ENCODE peak calls at places on chromosome 3, in nine cellular contexts. K is hepatic stellate cell, H is sciatic nerve, O is T-helper 9 cell, Z is NCI-H748 treated with DMSO at 0.1 percent for 48 hours, E is ovary, I is foreskin fibroblast, U is T-helper 2 cell, F is RWPE2. R is an unnamed sample.

GRCh38 chr3:9101286-9101685 is 138.0 kb upstream of the RAD18 start:
- DNase-seq in K (no peak), H (no peak), O (no peak), Z (no peak), E (no peak), I (no peak), U (no peak), F (no peak), R (no peak)

GRCh38 chr3:123816673-123817207 is 67.4 kb downstream of the MYLK start:
- DNase-seq in K (peak), H (no peak), O (no peak), Z (no peak), E (no peak), I (no peak), U (no peak), F (no peak), R (no peak)

GRCh38 chr3:96760956-96761355 is 53.4 kb upstream of the EPHA6 start:
- DNase-seq in K (no peak), H (no peak), O (no peak), Z (no peak), E (no peak), I (no peak), U (no peak), F (no peak), R (no peak)

GRCh38 chr3:138863776-138864113 is 29.0 kb upstream of the PIK3CB start:
- DNase-seq in K (no peak), H (no peak), O (no peak), Z (no peak), E (no peak), I (no peak), U (no peak), F (no peak), R (no peak)

GRCh38 chr3:122754867-122755835 is 38.5 kb downstream of the HSPBAP1 start:
- DNase-seq in K (peak), H (no peak), O (no peak), Z (no peak), E (no peak), I (peak), U (no peak), F (no peak), R (no peak)

GRCh38 chr3:136690611-136691010 is 61.6 kb downstream of the STAG1 start:
- DNase-seq in K (no peak), H (no peak), O (no peak), Z (no peak), E (no peak), I (no peak), U (no peak), F (no peak), R (no peak)

GRCh38 chr3:28347374-28348285 is 891 bp upstream of the ZCWPW2 start:
- DNase-seq in K (no peak), H (no peak), O (no peak), Z (no peak), E (no peak), I (peak), U (no peak), F (no peak), R (no peak)

GRCh38 chr3:112358311-112358780 is 25.4 kb downstream of the CD200 start:
- DNase-seq in K (peak), H (no peak), O (no peak), Z (no peak), E (no peak), I (no peak), U (no peak), F (no peak), R (no peak)

GRCh38 chr3:129556890-129557736 is 14.1 kb downstream of the H1-8 start:
- DNase-seq in K (no peak), H (no peak), O (no peak), Z (no peak), E (no peak), I (peak), U (no peak), F (no peak), R (no peak)

GRCh38 chr3:191952186-191952585 is 491.2 kb downstream of the PYDC2 start:
- DNase-seq in K (no peak), H (no peak), O (no peak), Z (no peak), E (no peak), I (no peak), U (no peak), F (no peak), R (no peak)

GRCh38 chr3:107543666-107544065 is 20.9 kb downstream of the BBX start:
- DNase-seq in K (no peak), H (no peak), O (no peak), Z (peak), E (no peak), I (no peak), U (no peak), F (no peak), R (no peak)

GRCh38 chr3:10238330-10238995 is 9.8 kb upstream of the TATDN2 start:
- DNase-seq in K (no peak), H (no peak), O (no peak), Z (no peak), E (no peak), I (no peak), U (no peak), F (no peak), R (no peak)

GRCh38 chr3:16604887-16605602 is at the start of gene DAZL:
- DNase-seq in K (no peak), H (no peak), O (no peak), Z (no peak), E (no peak), I (no peak), U (no peak), F (no peak), R (no peak)

GRCh38 chr3:188128905-188129304 is 25.1 kb upstream of the LPP start:
- DNase-seq in K (no peak), H (no peak), O (no peak), Z (no peak), E (no peak), I (no peak), U (no peak), F (no peak), R (no peak)

GRCh38 chr3:135499426-135499825 is 466.1 kb upstream of the PPP2R3A start:
- DNase-seq in K (no peak), H (no peak), O (no peak), Z (no peak), E (no peak), I (no peak), U (no peak), F (no peak), R (no peak)

GRCh38 chr3:106728315-106728821 is 648.9 kb upstream of the CCDC54 start:
- DNase-seq in K (peak), H (no peak), O (no peak), Z (no peak), E (no peak), I (peak), U (no peak), F (no peak), R (no peak)

GRCh38 chr3:121111914-121112612 is 204.1 kb downstream of the STXBP5L start:
- DNase-seq in K (no peak), H (peak), O (no peak), Z (no peak), E (no peak), I (no peak), U (no peak), F (no peak), R (no peak)

GRCh38 chr3:20837676-20838302 is 651.8 kb upstream of the SGO1 start:
- DNase-seq in K (no peak), H (no peak), O (no peak), Z (no peak), E (no peak), I (no peak), U (no peak), F (no peak), R (no peak)

GRCh38 chr3:12990781-12991480 is 82.3 kb downstream of the IQSEC1 start:
- DNase-seq in K (peak), H (no peak), O (no peak), Z (no peak), E (no peak), I (peak), U (no peak), F (no peak), R (no peak)

GRCh38 chr3:111735271-111735758 is 123.8 kb upstream of the PHLDB2 start:
- DNase-seq in K (peak), H (no peak), O (no peak), Z (no peak), E (no peak), I (peak), U (no peak), F (peak), R (no peak)

GRCh38 chr3:98557324-98558010 is 25.7 kb downstream of the GPR15 start:
- DNase-seq in K (no peak), H (no peak), O (no peak), Z (no peak), E (no peak), I (no peak), U (no peak), F (no peak), R (no peak)

GRCh38 chr3:174540081-174540480 is 319.1 kb upstream of the NAALADL2 start:
- DNase-seq in K (no peak), H (no peak), O (no peak), Z (peak), E (no peak), I (no peak), U (no peak), F (no peak), R (no peak)

GRCh38 chr3:40979962-40980361 is 219.3 kb upstream of the CTNNB1 start:
- DNase-seq in K (no peak), H (no peak), O (no peak), Z (no peak), E (no peak), I (no peak), U (no peak), F (no peak), R (no peak)

GRCh38 chr3:157540656-157541055 is 37.4 kb upstream of the VEPH1 start:
- DNase-seq in K (no peak), H (no peak), O (no peak), Z (no peak), E (no peak), I (no peak), U (no peak), F (no peak), R (no peak)

GRCh38 chr3:56042326-56042951 is 425.8 kb downstream of the ERC2 start:
- DNase-seq in K (peak), H (no peak), O (no peak), Z (peak), E (no peak), I (peak), U (no peak), F (no peak), R (no peak)

GRCh38 chr3:196108075-196108743 is 26.3 kb upstream of the TFRC start:
- DNase-seq in K (no peak), H (no peak), O (no peak), Z (no peak), E (no peak), I (no peak), U (no peak), F (no peak), R (no peak)

GRCh38 chr3:185188816-185189215 is 36.0 kb upstream of the C3orf70 start:
- DNase-seq in K (no peak), H (no peak), O (no peak), Z (peak), E (no peak), I (no peak), U (no peak), F (no peak), R (no peak)

GRCh38 chr3:65436580-65436979 is 602.1 kb downstream of the MAGI1 start:
- DNase-seq in K (no peak), H (no peak), O (no peak), Z (peak), E (no peak), I (no peak), U (no peak), F (no peak), R (no peak)

GRCh38 chr3:42850263-42850662 is 25.4 kb downstream of the CYP8B1 start:
- DNase-seq in K (no peak), H (no peak), O (no peak), Z (no peak), E (no peak), I (no peak), U (no peak), F (no peak), R (no peak)

GRCh38 chr3:88003115-88003755 is 55.6 kb downstream of the CGGBP1 start:
- DNase-seq in K (peak), H (no peak), O (no peak), Z (peak), E (no peak), I (peak), U (no peak), F (no peak), R (no peak)

GRCh38 chr3:11371758-11372157 is 99.6 kb downstream of the ATG7 start:
- DNase-seq in K (no peak), H (no peak), O (no peak), Z (no peak), E (peak), I (no peak), U (no peak), F (no peak), R (no peak)

GRCh38 chr3:129502641-129503386 is 25.6 kb upstream of the RHO start:
- DNase-seq in K (no peak), H (no peak), O (no peak), Z (no peak), E (no peak), I (no peak), U (no peak), F (no peak), R (no peak)

GRCh38 chr3:50010959-50011358 is 71.0 kb downstream of the RBM6 start:
- DNase-seq in K (no peak), H (no peak), O (no peak), Z (no peak), E (no peak), I (peak), U (no peak), F (no peak), R (no peak)

GRCh38 chr3:27629381-27629780 is 92.7 kb downstream of the EOMES start:
- DNase-seq in K (no peak), H (no peak), O (no peak), Z (no peak), E (no peak), I (no peak), U (no peak), F (no peak), R (no peak)

GRCh38 chr3:17478673-17479072 is 263.8 kb downstream of the TBC1D5 start:
- DNase-seq in K (peak), H (no peak), O (no peak), Z (no peak), E (no peak), I (peak), U (no peak), F (no peak), R (no peak)

GRCh38 chr3:124986153-124987143 is 51.9 kb upstream of the MUC13 start:
- DNase-seq in K (peak), H (no peak), O (no peak), Z (no peak), E (no peak), I (peak), U (no peak), F (peak), R (no peak)

R was measured in progenitor cell of endocrine pancreas.